ENCODE peak calls at places on chromosomes 16 and 17, in seven cellular contexts. X, C, T, D, V, I and O are unnamed samples.

GRCh38 chr17:55769625-55770000 is 18.8 kb downstream of the PCTP start:
- DNase-seq in C (peak), X (no peak), T (no peak), I (no peak), D (no peak), V (no peak), O (peak)

GRCh38 chr16:83626676-83627075 is 181.1 kb upstream of the HSBP1 start:
- DNase-seq in T (no peak), D (no peak), I (no peak), V (no peak), C (no peak), X (no peak), O (no peak)

GRCh38 chr16:20740007-20740883 is 1.4 kb downstream of the THUMPD1 start:
- DNase-seq in V (no peak), D (no peak), I (no peak), X (no peak), C (peak), T (peak), O (peak)

GRCh38 chr17:72725432-72726068 is 366.9 kb downstream of the SLC39A11 start:
- DNase-seq in I (peak), T (peak), V (no peak), D (peak), X (no peak), C (peak), O (peak)

GRCh38 chr17:75707096-75707720 is 14.1 kb upstream of the ITGB4 start:
- DNase-seq in I (peak), V (no peak), D (no peak), C (no peak), X (no peak), T (no peak), O (peak)

GRCh38 chr17:44097110-44097810 is 26.2 kb downstream of the HDAC5 start:
- DNase-seq in X (no peak), D (no peak), C (peak), T (no peak), I (no peak), V (no peak), O (peak)

GRCh38 chr17:80111702-80112470 is 10.5 kb downstream of the GAA start:
- DNase-seq in T (peak), D (peak), I (no peak), V (peak), X (no peak), C (no peak), O (no peak)

GRCh38 chr17:34110315-34110714 is 144.8 kb upstream of the CCL2 start:
- DNase-seq in C (no peak), V (no peak), T (peak), X (no peak), I (no peak), D (no peak), O (no peak)

GRCh38 chr17:55161935-55162555 is 102.7 kb upstream of the HLF start:
- DNase-seq in I (no peak), X (no peak), D (no peak), C (peak), V (no peak), T (no peak), O (peak)

GRCh38 chr16:81265658-81266451 is 27.4 kb downstream of the BCO1 start:
- DNase-seq in V (no peak), T (no peak), D (peak), I (peak), C (peak), X (no peak), O (no peak)

GRCh38 chr17:47935961-47936360 is 5.4 kb upstream of the PNPO start:
- DNase-seq in V (no peak), X (no peak), D (no peak), C (peak), I (no peak), T (no peak), O (peak)

GRCh38 chr16:2952679-2953078 is 11.4 kb upstream of the KREMEN2 start:
- DNase-seq in D (no peak), I (no peak), T (no peak), V (no peak), X (no peak), C (no peak), O (no peak)

GRCh38 chr17:60102632-60103047 is 23.9 kb upstream of the HEATR6 start:
- DNase-seq in D (no peak), X (no peak), I (peak), V (no peak), C (peak), T (no peak), O (peak)

GRCh38 chr16:56360117-56361008 is 65.0 kb downstream of the AMFR start:
- DNase-seq in D (no peak), V (peak), X (no peak), C (no peak), T (no peak), I (no peak), O (no peak)

GRCh38 chr16:54118846-54119245 is 167.7 kb downstream of the IRX3 start:
- DNase-seq in I (no peak), X (no peak), C (no peak), D (no peak), V (no peak), T (no peak), O (peak)

GRCh38 chr17:80770881-80771611 is 220.6 kb upstream of the CHMP6 start:
- DNase-seq in V (no peak), X (no peak), I (no peak), D (no peak), T (no peak), C (no peak), O (no peak)

GRCh38 chr16:83891742-83892141 is 7.2 kb upstream of the MLYCD start:
- DNase-seq in V (no peak), I (no peak), T (no peak), X (no peak), D (no peak), C (no peak), O (no peak)

GRCh38 chr16:75053791-75054555 is 55.1 kb downstream of the ZNRF1 start:
- DNase-seq in V (peak), X (no peak), D (peak), I (no peak), C (no peak), T (no peak), O (no peak)

GRCh38 chr16:65200857-65201256 is 79.0 kb upstream of the CDH11 start:
- DNase-seq in T (no peak), V (no peak), I (no peak), X (no peak), C (no peak), D (no peak), O (no peak)

GRCh38 chr17:28511858-28512461 is 5.8 kb downstream of the FOXN1 start:
- DNase-seq in C (no peak), X (no peak), V (no peak), T (no peak), D (no peak), I (no peak), O (no peak)

GRCh38 chr16:1990336-1991134 is 765 bp downstream of the SYNGR3 start:
- DNase-seq in T (peak), V (no peak), X (no peak), D (no peak), C (no peak), I (no peak), O (no peak)

GRCh38 chr17:48194097-48194550 is 86.6 kb downstream of the SNX11 start:
- DNase-seq in T (no peak), D (no peak), C (peak), X (no peak), V (no peak), I (no peak), O (peak)

GRCh38 chr17:48604770-48605329 is at the start of gene HOXB6:
- DNase-seq in C (no peak), X (no peak), V (no peak), I (no peak), D (no peak), T (no peak), O (peak)

GRCh38 chr17:1779571-1780074 is 17.8 kb downstream of the SERPINF1 start:
- DNase-seq in V (peak), D (peak), X (no peak), I (peak), T (no peak), C (peak), O (peak)

GRCh38 chr17:31497994-31498826 is 106.7 kb downstream of the RAB11FIP4 start:
- DNase-seq in X (no peak), D (no peak), I (no peak), V (no peak), T (no peak), C (no peak), O (no peak)

GRCh38 chr17:13306310-13306962 is 288.6 kb upstream of the ELAC2 start:
- DNase-seq in V (no peak), D (no peak), X (no peak), C (peak), T (peak), I (no peak), O (peak)

DNA sequence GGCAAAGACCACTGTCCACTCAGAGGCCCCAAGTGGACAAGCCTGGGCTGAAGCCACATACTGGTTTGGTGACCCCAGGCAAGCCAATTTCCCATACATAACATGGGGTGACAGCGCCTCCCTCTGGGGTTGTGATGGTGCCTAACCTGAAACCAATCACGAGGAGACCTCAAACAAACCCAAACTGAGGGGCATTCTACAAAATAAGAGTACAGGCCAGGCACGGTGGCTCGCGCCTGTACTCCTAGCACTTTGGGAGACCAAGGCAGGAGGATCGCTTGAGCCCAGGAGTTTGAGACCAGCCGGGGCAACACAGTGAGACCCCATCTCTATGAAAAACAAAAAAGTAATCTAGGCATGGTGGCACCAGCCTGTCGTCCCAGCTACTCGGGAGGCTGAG is 3.6 kb downstream of the P2RX5 start:
- DNase-seq in I (no peak), T (peak), X (no peak), V (no peak), D (no peak), C (no peak), O (no peak)
- TF ChIP-seq CTCF in I (no peak), T (peak), X (no peak), V (no peak), D (no peak), C (no peak), O (peak)

GRCh38 chr16:85765273-85765672 is 14.4 kb upstream of the C16orf74 start:
- DNase-seq in X (no peak), C (no peak), V (no peak), T (no peak), D (no peak), I (no peak), O (no peak)

GRCh38 chr16:85768225-85768624 is 17.3 kb upstream of the C16orf74 start:
- DNase-seq in C (no peak), D (no peak), X (no peak), V (no peak), T (peak), I (no peak), O (no peak)

GRCh38 chr16:85765767-85766166 is 14.9 kb upstream of the C16orf74 start:
- DNase-seq in T (no peak), I (no peak), C (no peak), D (no peak), X (no peak), V (no peak), O (no peak)

GRCh38 chr16:85770741-85771140 is 19.8 kb upstream of the C16orf74 start:
- DNase-seq in X (no peak), T (no peak), C (no peak), I (no peak), D (no peak), V (no peak), O (no peak)

DNA sequence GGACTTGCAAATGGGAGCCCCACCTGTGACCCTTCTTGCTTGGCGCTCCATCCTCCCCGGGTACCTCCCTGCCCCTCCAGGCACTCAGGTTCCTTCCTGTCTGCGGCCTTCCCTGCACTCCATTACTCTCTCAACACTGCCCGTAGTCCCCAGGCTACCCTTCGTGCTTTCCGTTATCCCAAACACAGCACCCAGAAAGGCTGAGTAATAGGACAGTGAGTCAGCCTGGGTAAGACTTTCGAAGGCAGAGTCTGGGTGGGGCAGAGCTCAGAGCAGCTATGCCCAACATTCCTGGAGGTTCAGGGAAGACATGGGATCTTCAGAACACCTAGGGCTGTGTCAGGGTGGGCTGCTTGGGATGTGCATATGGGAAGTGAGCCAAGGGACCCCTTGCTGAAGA is 16.7 kb upstream of the C16orf74 start:
- DNase-seq in C (peak), X (no peak), D (no peak), T (no peak), I (no peak), V (no peak), O (peak)
- H3K4me3 ChIP-seq in C (no peak), X (no peak), D (no peak), T (no peak), I (no peak), V (no peak), O (no peak)

GRCh38 chr17:38605852-38606645 is at the start of gene SRCIN1:
- DNase-seq in X (no peak), C (peak), V (no peak), T (peak), D (no peak), I (no peak), O (no peak)

GRCh38 chr17:38605230-38605851 is 411 bp downstream of the SRCIN1 start:
- DNase-seq in X (no peak), T (peak), V (no peak), D (no peak), C (no peak), I (no peak), O (no peak)

GRCh38 chr17:38608648-38609047 is 2.9 kb upstream of the SRCIN1 start:
- DNase-seq in D (peak), C (no peak), X (no peak), T (peak), V (no peak), I (peak), O (no peak)

GRCh38 chr17:38604479-38605229 is 1.1 kb downstream of the SRCIN1 start:
- DNase-seq in C (no peak), X (no peak), D (no peak), T (peak), I (no peak), V (no peak), O (no peak)

DNA sequence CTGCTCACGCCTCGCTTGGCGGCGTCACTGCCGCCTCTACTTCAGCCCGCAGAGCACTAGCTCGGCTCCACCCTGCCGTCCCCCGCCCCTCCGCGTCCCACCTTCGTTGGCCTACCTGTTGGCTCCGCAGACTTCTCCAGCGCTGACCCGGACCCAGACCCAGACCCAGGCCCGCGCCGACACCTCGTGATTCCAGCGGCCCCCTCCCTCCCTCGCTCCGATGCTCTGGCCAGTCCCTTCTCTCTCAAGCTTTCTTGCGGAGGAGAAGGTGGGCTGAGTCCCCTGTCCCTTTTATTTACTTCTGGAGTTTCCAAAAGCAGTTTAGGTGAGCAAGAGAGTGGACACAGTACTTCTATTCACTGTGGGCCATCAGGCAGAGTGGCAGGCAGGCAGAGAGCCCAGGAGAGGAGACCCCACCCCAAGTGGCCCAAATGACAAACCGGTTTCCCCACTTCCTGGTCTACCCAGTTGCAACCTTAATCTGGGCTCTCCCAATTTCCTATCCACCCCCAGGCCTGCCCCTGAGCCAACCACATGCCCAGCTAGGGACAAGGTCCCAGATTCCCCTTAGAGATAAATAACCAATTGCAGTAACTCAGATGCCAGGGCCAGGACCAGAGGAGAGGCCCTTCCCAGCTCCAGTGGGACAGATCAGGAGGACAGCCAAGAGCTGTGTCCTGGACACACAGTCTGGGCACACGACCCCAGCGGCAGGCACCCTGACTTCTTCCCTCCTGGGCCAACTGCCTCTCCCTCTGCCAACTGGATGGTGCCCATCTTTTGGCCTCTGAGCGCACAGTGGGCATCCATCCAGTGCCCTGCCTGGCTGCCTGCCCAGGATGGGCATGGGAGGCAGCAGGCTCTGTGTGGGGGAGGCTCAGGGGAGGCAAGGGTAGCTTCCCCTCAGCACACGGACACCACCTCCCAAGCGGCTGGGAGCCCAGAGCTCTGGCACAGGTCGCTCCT is 1.2 kb upstream of the SRCIN1 start:
- DNase-seq in D (no peak), C (no peak), V (no peak), X (no peak), T (peak), I (no peak), O (no peak)
- TF ChIP-seq CTCF in D (no peak), C (no peak), V (no peak), X (no peak), T (no peak), I (no peak), O (no peak)

GRCh38 chr16:10877472-10877946 is 507 bp downstream of the CIITA start:
- DNase-seq in X (no peak), C (no peak), I (no peak), T (peak), D (no peak), V (no peak), O (no peak)
- H3K4me3 ChIP-seq in X (peak), C (no peak), I (peak), T (no peak), D (peak), V (no peak), O (no peak)

DNA sequence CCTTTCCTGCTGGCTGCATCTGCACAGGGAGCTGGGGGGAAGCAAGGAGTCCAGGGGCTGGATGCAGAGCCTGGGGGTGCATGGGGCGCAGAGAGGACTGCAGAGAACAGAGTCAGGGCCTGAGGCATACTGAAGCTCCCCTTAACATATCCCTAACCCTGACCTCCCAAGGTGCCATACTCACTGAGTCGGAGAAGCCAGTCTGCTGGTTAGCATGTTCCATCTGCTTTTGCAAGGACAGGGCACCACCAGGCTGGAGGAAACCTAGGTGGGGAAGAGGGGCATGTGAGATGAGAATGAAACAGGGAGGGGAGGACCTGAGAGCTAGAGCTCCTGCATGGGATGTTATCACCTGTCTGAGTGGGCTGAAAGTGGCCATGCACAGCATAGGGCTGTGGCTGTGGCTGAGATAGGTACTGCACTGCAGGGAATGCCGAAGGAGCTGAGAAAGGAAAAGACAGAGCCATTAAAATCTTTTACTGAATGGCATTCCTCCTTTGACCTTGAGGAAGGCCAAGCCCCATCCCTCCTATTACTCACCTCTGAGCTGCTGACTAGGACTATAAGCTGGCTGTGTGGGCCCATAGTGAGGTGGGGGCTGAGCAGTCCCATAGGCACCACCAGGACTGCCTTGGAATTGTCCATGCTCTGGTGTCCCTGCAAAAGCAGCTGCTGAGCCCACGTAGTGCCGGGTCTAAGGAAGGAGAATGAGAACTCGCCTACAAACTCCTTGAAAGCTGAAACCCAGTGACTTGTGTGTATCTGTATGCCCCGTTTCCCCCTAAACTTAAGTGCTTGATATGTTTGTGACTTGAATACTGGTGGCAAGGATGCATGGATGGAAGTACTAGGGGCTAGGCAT is 1.9 kb downstream of the GPS2 start:
- DNase-seq in C (peak), X (no peak), T (peak), V (no peak), I (no peak), D (no peak), O (no peak)
- TF ChIP-seq CTCF in C (no peak), X (no peak), T (no peak), V (no peak), I (no peak), D (no peak), O (no peak)

DNA sequence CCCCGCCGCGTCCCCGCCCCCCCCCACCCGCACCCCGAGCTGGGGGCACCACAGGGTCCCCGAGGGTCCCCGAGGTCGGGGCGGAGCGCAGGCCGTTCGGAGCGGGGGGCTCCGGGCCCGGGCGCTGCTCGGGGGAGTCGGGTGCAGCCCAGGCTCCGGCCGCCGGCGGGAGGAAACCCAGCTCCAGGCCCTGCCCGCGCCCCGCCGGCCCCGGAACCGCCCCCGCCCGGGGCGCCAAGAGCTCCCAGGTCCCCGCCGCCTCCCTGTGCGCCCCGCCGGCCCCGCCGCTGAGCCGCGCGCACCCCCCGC is 33.2 kb upstream of the RPH3AL start:
- DNase-seq in X (no peak), C (no peak), I (no peak), D (no peak), T (no peak), V (no peak), O (no peak)
- H3K4me3 ChIP-seq in X (peak), C (peak), I (peak), D (peak), T (peak), V (peak), O (peak)

DNA sequence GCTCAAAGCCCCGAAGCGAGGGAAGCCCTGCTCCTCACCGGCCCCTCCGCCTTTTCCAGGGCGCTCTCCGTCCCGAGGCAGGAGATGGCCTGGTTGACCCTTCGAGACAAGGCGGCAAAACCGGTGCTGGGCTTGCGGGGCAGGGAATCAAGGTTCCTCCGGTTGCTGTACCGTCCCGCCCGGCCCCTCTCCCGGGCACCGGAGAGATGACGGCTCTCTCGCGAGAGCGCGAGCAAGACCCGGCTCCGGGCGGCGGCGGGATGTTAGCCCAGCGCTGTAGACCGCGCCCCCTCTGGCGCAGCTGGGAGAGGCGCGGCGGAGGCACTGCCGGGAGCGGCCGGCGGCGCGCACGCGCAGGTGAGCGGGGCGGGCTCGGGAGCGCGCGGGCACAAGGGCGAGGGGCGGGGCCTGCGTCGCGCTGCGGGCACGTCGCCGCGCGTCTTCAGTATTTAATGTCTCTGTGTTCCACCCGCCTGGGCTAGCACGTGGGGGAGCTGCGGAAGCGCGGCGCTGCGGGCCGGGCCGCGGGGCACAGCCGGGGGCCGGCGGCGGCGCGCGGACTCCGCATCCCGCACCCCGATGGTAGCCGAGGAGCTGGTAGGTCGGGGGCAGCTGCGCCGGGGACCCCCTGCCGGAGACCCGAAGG is at the start of gene AKAP1:
- DNase-seq in D (peak), X (peak), I (peak), V (peak), T (peak), C (peak), O (peak)
- TF ChIP-seq CTCF in D (no peak), X (peak), I (peak), V (no peak), T (peak), C (no peak), O (no peak)